ENCODE peak calls at places on chromosomes 7 and 10, in six cellular contexts. W, O, H, G, L and C are unnamed samples.

GRCh38 chr10:128050117-128050516 is 76.1 kb downstream of the MKI67 start:
- DNase-seq in W (no peak), O (no peak), G (no peak), L (no peak), H (no peak), C (no peak)

GRCh38 chr7:124992881-124993562 is 63.4 kb upstream of the POT1 start:
- DNase-seq in H (no peak), O (no peak), G (no peak), W (peak), L (no peak), C (no peak)

GRCh38 chr10:131771634-131772358 is 129.0 kb upstream of the PPP2R2D start:
- DNase-seq in O (no peak), L (no peak), H (no peak), G (no peak), W (no peak), C (no peak)

GRCh38 chr7:18041202-18041601 is 13.6 kb upstream of the PRPS1L1 start:
- DNase-seq in O (no peak), H (no peak), G (no peak), L (no peak), W (peak), C (no peak)

GRCh38 chr10:72502581-72502980 is 123.3 kb downstream of the MICU1 start:
- DNase-seq in G (no peak), O (no peak), W (no peak), H (no peak), L (no peak), C (no peak)

GRCh38 chr10:126115021-126115610 is 218.8 kb downstream of the FANK1 start:
- DNase-seq in O (no peak), H (no peak), L (no peak), W (no peak), G (no peak), C (no peak)

GRCh38 chr7:28626629-28627262 is 214.4 kb downstream of the CREB5 start:
- DNase-seq in H (no peak), L (no peak), O (no peak), W (peak), G (peak), C (no peak)

GRCh38 chr7:17633099-17633498 is 307.2 kb downstream of the SNX13 start:
- DNase-seq in G (no peak), O (no peak), H (no peak), L (no peak), W (peak), C (no peak)

GRCh38 chr7:121932768-121933167 is 59.8 kb downstream of the PTPRZ1 start:
- DNase-seq in W (no peak), L (no peak), H (no peak), G (no peak), O (no peak), C (no peak)

GRCh38 chr7:15555385-15555859 is 6.4 kb downstream of the AGMO start:
- DNase-seq in L (no peak), W (peak), O (no peak), H (no peak), G (no peak), C (no peak)

GRCh38 chr7:124101173-124101768 is 68.4 kb upstream of the TMEM229A start:
- DNase-seq in G (no peak), H (no peak), L (no peak), O (no peak), W (peak), C (no peak)

GRCh38 chr10:90856964-90857634 is 740 bp downstream of the HTR7 start:
- DNase-seq in G (no peak), L (peak), H (no peak), W (no peak), O (no peak), C (no peak)

GRCh38 chr10:663844-664243 is 25.6 kb downstream of the DIP2C start:
- DNase-seq in G (no peak), L (no peak), O (no peak), W (no peak), H (no peak), C (no peak)

GRCh38 chr7:20176552-20177242 is 40.5 kb downstream of the MACC1 start:
- DNase-seq in O (no peak), G (no peak), H (no peak), L (no peak), W (no peak), C (no peak)

GRCh38 chr10:74208997-74209396 is 58.0 kb downstream of the ADK start:
- DNase-seq in O (no peak), G (no peak), L (no peak), H (no peak), W (no peak), C (no peak)

GRCh38 chr10:86992929-86993328 is 24.6 kb downstream of the ADIRF start:
- DNase-seq in W (no peak), L (no peak), H (no peak), O (no peak), G (no peak), C (no peak)

GRCh38 chr7:78673272-78673671 is 780.2 kb downstream of the MAGI2 start:
- DNase-seq in O (no peak), L (no peak), W (no peak), G (no peak), H (no peak), C (no peak)

GRCh38 chr7:34156336-34156735 is 251.0 kb downstream of the BMPER start:
- DNase-seq in G (no peak), L (no peak), W (no peak), H (no peak), O (no peak), C (no peak)

GRCh38 chr10:125063256-125063945 is 97.0 kb downstream of the CTBP2 start:
- DNase-seq in W (no peak), O (peak), H (no peak), G (no peak), L (peak), C (no peak)

GRCh38 chr7:148982596-148983219 is 45.6 kb downstream of the PDIA4 start:
- DNase-seq in L (peak), H (no peak), W (peak), G (no peak), O (no peak), C (no peak)

GRCh38 chr10:123266981-123267380 is 112.8 kb downstream of the BUB3 start:
- DNase-seq in L (no peak), W (no peak), O (no peak), G (no peak), H (no peak), C (no peak)

GRCh38 chr10:78614267-78614666 is 454.5 kb upstream of the ZMIZ1 start:
- DNase-seq in H (no peak), L (no peak), G (no peak), W (no peak), O (no peak), C (no peak)

GRCh38 chr10:23968296-23968695 is 240.6 kb upstream of the KIAA1217 start:
- DNase-seq in O (no peak), L (no peak), H (no peak), G (no peak), W (no peak), C (no peak)

GRCh38 chr7:129454249-129454551 is 20.0 kb downstream of the STRIP2 start:
- DNase-seq in W (no peak), O (no peak), L (no peak), G (no peak), H (no peak), C (no peak)

GRCh38 chr10:90020506-90020905 is 319.1 kb downstream of the KIF20B start:
- DNase-seq in L (no peak), G (no peak), O (no peak), W (no peak), H (no peak), C (no peak)